ENCODE peak calls at places on chromosome 15, in nine cellular contexts. K is mesenchymal stem cell, A is SJSA1, Z is neural progenitor cell, W is thoracic aorta, C is neuronal stem cell, V is IMR-90, U is heart left ventricle, M is breast epithelium. H is an unnamed sample.

GRCh38 chr15:94910166-94910565 is 678.8 kb downstream of the MCTP2 start:
- DNase-seq in K (peak; percentile 26), A (no peak), Z (no peak), W (no peak), C (no peak), V (no peak), U (no peak), M (no peak), H (no peak)

GRCh38 chr15:31887246-31887645 is 143.1 kb upstream of the CHRNA7 start:
- DNase-seq in K (no peak), A (no peak), Z (peak; percentile 63), W (no peak), C (no peak), V (no peak), U (no peak), M (no peak), H (no peak)

GRCh38 chr15:53658827-53659226 is 100.6 kb downstream of the WDR72 start:
- DNase-seq in K (no peak), A (no peak), Z (peak; percentile 36), W (no peak), C (no peak), V (no peak), U (no peak), M (no peak), H (no peak)

GRCh38 chr15:57213783-57214366 is 162.4 kb upstream of the CGNL1 start:
- DNase-seq in K (peak; percentile 69), A (no peak), Z (peak; percentile 39), W (no peak), C (peak; percentile 41), V (peak; percentile 67), U (no peak), M (no peak), H (no peak)

GRCh38 chr15:80836991-80837390 is 57.8 kb downstream of the CEMIP start:
- DNase-seq in K (no peak), A (no peak), Z (no peak), W (no peak), C (no peak), V (no peak), U (no peak), M (no peak), H (no peak)

GRCh38 chr15:39788108-39788507 is 5.5 kb upstream of the FSIP1 start:
- DNase-seq in K (peak; percentile 74), A (no peak), Z (no peak), W (no peak), C (no peak), V (peak; percentile 52), U (no peak), M (no peak), H (no peak)

GRCh38 chr15:29170496-29170895 is 99.1 kb downstream of the NSMCE3 start:
- DNase-seq in K (no peak), A (no peak), Z (no peak), W (no peak), C (no peak), V (no peak), U (no peak), M (no peak), H (no peak)

GRCh38 chr15:85019815-85020590 is 38.3 kb downstream of the PDE8A start:
- DNase-seq in K (no peak), A (no peak), Z (no peak), W (no peak), C (no peak), V (peak; percentile 54), U (no peak), M (no peak), H (no peak)

DNA sequence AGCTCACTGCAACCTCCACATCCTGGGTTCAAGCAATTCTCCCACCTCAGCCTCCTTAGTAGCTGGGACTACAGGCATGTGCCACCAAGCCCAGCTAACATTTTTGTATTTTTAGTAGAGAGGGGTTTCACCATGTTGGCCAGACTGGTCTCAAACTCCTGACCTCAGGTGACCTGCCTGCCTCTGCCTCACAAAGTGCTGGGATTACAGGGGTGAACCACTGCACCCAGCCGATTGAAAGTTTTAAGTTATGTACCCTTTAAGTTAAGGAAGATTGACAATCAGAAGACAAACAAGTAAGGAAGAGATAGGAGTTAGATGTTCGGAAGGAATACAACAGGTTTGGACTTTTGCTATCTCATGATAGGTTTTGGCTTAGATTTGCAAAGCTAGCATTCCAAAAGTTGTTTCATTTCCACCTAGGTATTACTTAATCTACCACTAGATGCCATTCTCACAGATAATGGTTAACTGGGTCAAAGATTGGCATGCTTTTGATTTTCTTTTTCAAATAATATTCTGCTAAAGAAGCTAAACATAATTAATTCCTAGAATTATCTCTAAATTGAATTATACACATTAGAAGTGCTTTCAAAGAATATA is 35.0 kb downstream of the GATM start:
- DNase-seq in K (no peak), A (no peak), Z (no peak), W (no peak), C (no peak), V (no peak), U (no peak), M (no peak), H (no peak)
- H3K4me1 ChIP-seq in K (no peaks in the 10 kb centered on the region), A (no peaks in the 10 kb centered on the region), Z (no peaks in the 10 kb centered on the region), W (no peaks in the 10 kb centered on the region), C (no peaks in the 10 kb centered on the region), V (no peaks in the 10 kb centered on the region), U (no peaks in the 10 kb centered on the region), M (no peaks in the 10 kb centered on the region), H (no peaks in the 10 kb centered on the region)

GRCh38 chr15:77010312-77010686 is 15.4 kb downstream of the PSTPIP1 start:
- DNase-seq in K (no peak), A (no peak), Z (no peak), W (no peak), C (no peak), V (no peak), U (no peak), M (no peak), H (no peak)

GRCh38 chr15:77012117-77012712 is 17.3 kb downstream of the PSTPIP1 start:
- DNase-seq in K (no peak), A (no peak), Z (no peak), W (no peak), C (no peak), V (no peak), U (no peak), M (no peak), H (no peak)

GRCh38 chr15:77010842-77011241 is 15.9 kb downstream of the PSTPIP1 start:
- DNase-seq in K (no peak), A (no peak), Z (no peak), W (no peak), C (no peak), V (no peak), U (no peak), M (no peak), H (peak; percentile 3)

GRCh38 chr15:77009176-77009575 is 14.2 kb downstream of the PSTPIP1 start:
- DNase-seq in K (no peak), A (no peak), Z (no peak), W (no peak), C (no peak), V (no peak), U (no peak), M (no peak), H (no peak)

DNA sequence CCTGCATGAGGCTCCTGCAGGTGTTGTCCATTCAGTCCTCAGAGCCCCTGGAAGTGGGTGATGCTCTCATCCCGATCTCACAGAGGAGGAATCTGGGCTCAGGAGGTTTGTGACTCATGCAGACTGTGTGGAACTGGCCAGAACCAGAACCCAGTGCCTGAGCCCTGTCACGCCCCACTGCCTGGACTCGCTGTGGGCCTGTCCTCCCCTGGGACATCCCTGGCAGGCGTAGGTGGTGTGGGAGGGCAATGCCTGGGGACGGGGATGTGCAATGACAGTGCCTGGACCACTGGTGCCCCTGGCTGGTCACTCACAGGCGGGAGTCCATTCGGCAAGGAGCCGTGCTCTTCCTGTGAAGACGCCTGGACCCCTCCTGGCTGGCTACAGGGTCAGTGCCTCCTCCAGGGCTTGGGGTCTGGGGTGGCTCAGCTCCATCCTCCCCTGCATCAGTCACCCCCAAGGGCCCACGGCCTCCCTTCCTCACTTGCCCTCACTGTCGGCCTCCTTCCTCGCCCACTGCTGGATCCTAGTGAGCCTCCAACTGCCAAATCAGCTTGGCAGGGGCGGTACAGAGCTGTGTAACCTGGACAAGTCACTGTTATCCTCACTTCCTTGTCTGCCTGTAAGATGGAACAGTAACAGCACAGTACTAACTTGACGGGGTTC is 14.9 kb downstream of the PSTPIP1 start:
- DNase-seq in K (no peak), A (no peak), Z (no peak), W (no peak), C (no peak), V (peak; percentile 14), U (no peak), M (no peak), H (peak; percentile 38)
- H3K4me1 ChIP-seq in K (peaks cover 5% of the 10 kb centered on the region), A (no peaks in the 10 kb centered on the region), Z (no peaks in the 10 kb centered on the region), W (no peaks in the 10 kb centered on the region), C (no peaks in the 10 kb centered on the region), V (no peaks in the 10 kb centered on the region), U (peaks cover 3% of the 10 kb centered on the region), M (no peaks in the 10 kb centered on the region), H (no peaks in the 10 kb centered on the region)

DNA sequence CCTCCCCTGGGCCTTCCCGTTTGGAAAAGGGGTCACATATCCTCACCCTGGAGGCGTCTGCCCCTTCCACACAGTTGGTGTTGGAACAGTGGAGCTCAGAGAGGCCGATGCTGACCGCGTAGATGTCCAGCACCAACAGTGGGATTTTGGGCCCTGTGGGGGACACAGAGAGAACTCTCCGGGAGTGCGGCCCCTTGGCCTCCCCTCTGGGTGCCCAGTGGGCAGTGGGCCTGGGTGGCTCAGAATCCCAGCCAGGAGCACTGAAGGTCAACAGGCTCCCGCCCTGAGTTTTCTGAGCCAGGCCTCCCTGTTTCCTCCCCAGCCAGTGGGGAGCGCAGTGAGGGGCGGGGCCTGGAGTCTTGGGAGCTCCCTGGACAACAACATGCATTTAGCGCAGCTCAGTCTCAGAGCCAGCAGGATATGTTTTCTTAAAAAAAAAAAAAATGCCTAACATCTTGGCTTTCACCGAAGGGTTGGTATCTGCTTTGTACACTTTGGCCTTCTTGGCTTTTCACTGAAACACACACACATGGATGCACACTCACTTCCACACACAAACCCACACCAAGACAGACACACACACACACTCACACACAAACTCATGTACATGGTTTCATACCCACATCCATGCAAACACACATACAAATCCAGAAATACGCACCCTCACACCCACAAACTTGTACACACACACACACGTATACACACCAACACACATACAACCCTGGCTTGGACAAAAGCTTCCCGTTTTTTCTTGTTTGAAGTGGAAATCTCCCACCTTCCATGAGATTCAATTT is 562 bp upstream of the ISLR start:
- DNase-seq in K (peak; percentile 24), A (peak; percentile 36), Z (peak; percentile 43), W (no peak), C (no peak), V (peak; percentile 39), U (peak; percentile 80), M (no peak), H (peak; percentile 74)
- H3K4me1 ChIP-seq in K (peaks cover 57% of the 10 kb centered on the region), A (peaks cover 9% of the 10 kb centered on the region), Z (peaks cover 23% of the 10 kb centered on the region), W (peaks cover 15% of the 10 kb centered on the region), C (peaks cover 23% of the 10 kb centered on the region), V (peaks cover 20% of the 10 kb centered on the region), U (peaks cover 65% of the 10 kb centered on the region), M (peaks cover 15% of the 10 kb centered on the region), H (peaks cover 3% of the 10 kb centered on the region)

GRCh38 chr15:66766282-66767228 is 64.5 kb downstream of the SMAD6 start:
- DNase-seq in K (peak; percentile 60), A (no peak), Z (no peak), W (no peak), C (no peak), V (peak; percentile 84), U (no peak), M (no peak), H (no peak)

GRCh38 chr15:66767370-66767769 is 65.3 kb downstream of the SMAD6 start:
- DNase-seq in K (no peak), A (no peak), Z (no peak), W (no peak), C (no peak), V (no peak), U (no peak), M (no peak), H (peak; percentile 8)

GRCh38 chr15:66763186-66764066 is 61.4 kb downstream of the SMAD6 start:
- DNase-seq in K (no peak), A (peak; percentile 68), Z (no peak), W (peak; percentile 77), C (no peak), V (no peak), U (peak; percentile 91), M (peak; percentile 93), H (peak; percentile 85)

GRCh38 chr15:66764067-66764428 is 62.0 kb downstream of the SMAD6 start:
- DNase-seq in K (peak; percentile 60), A (no peak), Z (no peak), W (no peak), C (no peak), V (no peak), U (no peak), M (no peak), H (no peak)

GRCh38 chr15:66765478-66766281 is 63.6 kb downstream of the SMAD6 start:
- DNase-seq in K (peak; percentile 68), A (peak; percentile 95), Z (no peak), W (no peak), C (no peak), V (no peak), U (no peak), M (peak; percentile 72), H (no peak)
- H3K4me1 ChIP-seq in K (peaks cover 41% of the 10 kb centered on the region), A (peaks cover 90% of the 10 kb centered on the region), Z (peaks cover 26% of the 10 kb centered on the region), W (peaks cover 55% of the 10 kb centered on the region), C (peaks cover 11% of the 10 kb centered on the region), V (peaks cover 65% of the 10 kb centered on the region), U (peaks cover 77% of the 10 kb centered on the region), M (peaks cover 23% of the 10 kb centered on the region), H (peaks cover 12% of the 10 kb centered on the region)

H was measured in psoas muscle.